ENCODE peak calls at places on chromosomes 3 and 15, in nine cellular contexts. P is activated effector memory CD4-positive, alpha-beta T cell treated with anti-CD3 and anti-CD28 coated beads, Interleukin-2, amount 50 U/mL, for 16 hours; O is foreskin fibroblast; N is GM12891; K is H54; B is activated naive CD8-positive, alpha-beta T cell treated with anti-CD3 and anti-CD28 coated beads, Interleukin-2, amount 50 U/mL, for 24 hours; V is HCEC 1CT; G is Karpas-422; I is activated CD4-positive, alpha-beta T cell treated with anti-CD3 and anti-CD28 coated beads for 48 hours. R is an unnamed sample.

GRCh38 chr3:132723551-132723950 is 1.3 kb upstream of the NPHP3 start:
- DNase-seq in P (no peak), O (peak; percentile 26), N (no peak), K (no peak), B (no peak), V (no peak), G (no peak), I (no peak), R (no peak)

GRCh38 chr3:58335432-58335947 is 2.8 kb downstream of the PXK start:
- DNase-seq in P (no peak), O (no peak), N (no peak), K (no peak), B (no peak), V (no peak), G (no peak), I (no peak), R (no peak)

GRCh38 chr15:35545316-35545824 is 595 bp downstream of the DPH6 start:
- DNase-seq in P (peak; percentile 63), O (peak; percentile 79), N (peak; percentile 1), K (peak; percentile 20), B (peak; percentile 35), V (peak; percentile 63), G (peak; percentile 73), I (peak; percentile 25), R (no peak)

GRCh38 chr3:188052966-188053340 is 101.0 kb upstream of the LPP start:
- DNase-seq in P (no peak), O (no peak), N (no peak), K (no peak), B (no peak), V (no peak), G (no peak), I (no peak), R (no peak)

GRCh38 chr3:185270262-185270955 is 16.6 kb upstream of the EHHADH start:
- DNase-seq in P (no peak), O (peak; percentile 57), N (peak; percentile 42), K (no peak), B (no peak), V (peak; percentile 36), G (peak; percentile 67), I (no peak), R (no peak)

GRCh38 chr15:28269097-28269496 is 52.9 kb downstream of the HERC2 start:
- DNase-seq in P (no peak), O (peak; percentile 60), N (no peak), K (no peak), B (no peak), V (no peak), G (peak; percentile 20), I (no peak), R (no peak)

GRCh38 chr3:9135930-9136525 is 113.4 kb downstream of the SRGAP3 start:
- DNase-seq in P (no peak), O (no peak), N (no peak), K (no peak), B (no peak), V (no peak), G (no peak), I (peak; percentile 14), R (no peak)

GRCh38 chr15:55202206-55202605 is 5.5 kb upstream of the RSL24D1 start:
- DNase-seq in P (no peak), O (no peak), N (no peak), K (no peak), B (no peak), V (no peak), G (no peak), I (no peak), R (no peak)

GRCh38 chr3:14461748-14462324 is 59.4 kb downstream of the SLC6A6 start:
- DNase-seq in P (peak; percentile 76), O (peak; percentile 85), N (peak; percentile 55), K (peak; percentile 63), B (no peak), V (peak; percentile 58), G (peak; percentile 50), I (peak; percentile 28), R (no peak)

GRCh38 chr3:53242642-53243041 is 13.2 kb downstream of the TKT start:
- DNase-seq in P (no peak), O (no peak), N (no peak), K (no peak), B (no peak), V (no peak), G (no peak), I (no peak), R (no peak)

GRCh38 chr15:64845183-64845611 is 3.5 kb downstream of the PLEKHO2 start:
- DNase-seq in P (no peak), O (peak; percentile 48), N (no peak), K (no peak), B (no peak), V (no peak), G (no peak), I (no peak), R (no peak)

GRCh38 chr3:197737319-197737649 is 580 bp upstream of the RUBCN start:
- DNase-seq in P (no peak), O (no peak), N (no peak), K (no peak), B (no peak), V (no peak), G (no peak), I (peak; percentile 10), R (no peak)

GRCh38 chr15:71458089-71458660 is 342.9 kb downstream of the THSD4 start:
- DNase-seq in P (no peak), O (no peak), N (no peak), K (no peak), B (no peak), V (no peak), G (no peak), I (no peak), R (no peak)

GRCh38 chr3:88984266-88984665 is 123.2 kb upstream of the EPHA3 start:
- DNase-seq in P (no peak), O (peak; percentile 26), N (no peak), K (no peak), B (no peak), V (no peak), G (no peak), I (no peak), R (no peak)

GRCh38 chr3:42980909-42981308 is 1.8 kb downstream of the GASK1A start:
- DNase-seq in P (no peak), O (peak; percentile 14), N (no peak), K (no peak), B (no peak), V (no peak), G (no peak), I (no peak), R (no peak)

GRCh38 chr3:155404486-155404885 is 111.0 kb upstream of the STRIT1 start:
- DNase-seq in P (no peak), O (no peak), N (no peak), K (no peak), B (no peak), V (no peak), G (no peak), I (no peak), R (no peak)

GRCh38 chr15:58472821-58473581 is 41.2 kb downstream of the LIPC start:
- DNase-seq in P (no peak), O (no peak), N (no peak), K (no peak), B (peak; percentile 46), V (no peak), G (no peak), I (peak; percentile 54), R (no peak)

GRCh38 chr3:52231502-52232278 is 6.2 kb upstream of the TLR9 start:
- DNase-seq in P (peak; percentile 96), O (peak; percentile 78), N (peak; percentile 88), K (no peak), B (peak; percentile 95), V (peak; percentile 23), G (peak; percentile 93), I (peak; percentile 93), R (peak; percentile 92)

GRCh38 chr15:85795669-85796305 is 1.1 kb upstream of the KLHL25 start:
- DNase-seq in P (peak; percentile 53), O (no peak), N (no peak), K (no peak), B (no peak), V (no peak), G (no peak), I (no peak), R (no peak)

GRCh38 chr3:155026999-155027591 is 53.0 kb upstream of the MME start:
- DNase-seq in P (no peak), O (peak; percentile 70), N (no peak), K (no peak), B (no peak), V (peak; percentile 91), G (no peak), I (no peak), R (no peak)

GRCh38 chr3:50320853-50321145 is 1.7 kb downstream of the HYAL2 start:
- DNase-seq in P (no peak), O (no peak), N (no peak), K (no peak), B (no peak), V (no peak), G (no peak), I (no peak), R (no peak)

GRCh38 chr3:40308725-40309438 is 625 bp upstream of the EIF1B start:
- DNase-seq in P (no peak), O (no peak), N (no peak), K (no peak), B (no peak), V (no peak), G (no peak), I (no peak), R (no peak)

GRCh38 chr15:77538793-77539487 is 93.8 kb downstream of the LINGO1 start:
- DNase-seq in P (peak; percentile 56), O (no peak), N (no peak), K (no peak), B (no peak), V (no peak), G (no peak), I (no peak), R (no peak)

GRCh38 chr3:177596822-177597271 is 399.6 kb upstream of the TBL1XR1 start:
- DNase-seq in P (no peak), O (peak; percentile 51), N (no peak), K (no peak), B (no peak), V (no peak), G (no peak), I (no peak), R (no peak)

GRCh38 chr15:59587085-59587826 is 24.3 kb upstream of the GCNT3 start:
- DNase-seq in P (no peak), O (no peak), N (no peak), K (no peak), B (no peak), V (no peak), G (no peak), I (no peak), R (no peak)

GRCh38 chr15:86663304-86663703 is 583.6 kb downstream of the AGBL1 start:
- DNase-seq in P (no peak), O (no peak), N (no peak), K (no peak), B (no peak), V (no peak), G (no peak), I (no peak), R (no peak)

GRCh38 chr3:14849831-14850230 is 31.1 kb downstream of the FGD5 start:
- DNase-seq in P (no peak), O (no peak), N (no peak), K (no peak), B (no peak), V (no peak), G (no peak), I (no peak), R (no peak)

GRCh38 chr15:59168536-59168935 is 38.1 kb upstream of the LDHAL6B start:
- DNase-seq in P (no peak), O (peak; percentile 67), N (no peak), K (no peak), B (peak; percentile 17), V (peak; percentile 70), G (no peak), I (no peak), R (no peak)

GRCh38 chr3:194623449-194624290 is 9.5 kb downstream of the TMEM44 start:
- DNase-seq in P (no peak), O (no peak), N (no peak), K (no peak), B (no peak), V (no peak), G (no peak), I (no peak), R (no peak)

GRCh38 chr15:39413558-39413957 is 167.3 kb upstream of the THBS1 start:
- DNase-seq in P (no peak), O (peak; percentile 82), N (no peak), K (no peak), B (no peak), V (no peak), G (peak; percentile 20), I (no peak), R (no peak)

GRCh38 chr3:170839518-170840100 is 30.4 kb downstream of the RPL22L1 start:
- DNase-seq in P (no peak), O (peak; percentile 49), N (no peak), K (no peak), B (no peak), V (no peak), G (no peak), I (no peak), R (no peak)

R was measured in cardiac septum.